ENCODE peak calls at places on chromosomes 5 and 9, in seven cellular contexts. One of them, this sample, is unnamed.

GRCh38 chr5:10018670-10019069 is 231.0 kb downstream of the ATPSCKMT start:
- DNase-seq in pancreas: no peak
- DNase-seq in GM12865: no peak
- DNase-seq in BE2C: no peak
- DNase-seq in natural killer cell: no peak
- DNase-seq in AG09319: peak; percentile 60
- DNase-seq in endothelial cell: no peak
- DNase-seq in this sample: no peak

GRCh38 chr9:92740015-92740408 is 24.6 kb downstream of the BICD2 start:
- DNase-seq in BE2C: no peak
- DNase-seq in AG09319: no peak
- DNase-seq in GM12865: no peak
- DNase-seq in pancreas: no peak
- DNase-seq in natural killer cell: no peak
- DNase-seq in endothelial cell: no peak
- DNase-seq in this sample: no peak

GRCh38 chr5:114367029-114367428 is 5.2 kb downstream of the KCNN2 start:
- DNase-seq in endothelial cell: no peak
- DNase-seq in GM12865: no peak
- DNase-seq in natural killer cell: no peak
- DNase-seq in pancreas: no peak
- DNase-seq in AG09319: no peak
- DNase-seq in BE2C: no peak
- DNase-seq in this sample: no peak

GRCh38 chr5:65808261-65808741 is 86.3 kb downstream of the NLN start:
- DNase-seq in natural killer cell: no peak
- DNase-seq in GM12865: no peak
- DNase-seq in pancreas: no peak
- DNase-seq in BE2C: no peak
- DNase-seq in AG09319: no peak
- DNase-seq in endothelial cell: no peak
- DNase-seq in this sample: no peak

GRCh38 chr9:69143291-69143690 is 30.8 kb upstream of the TJP2 start:
- DNase-seq in endothelial cell: no peak
- DNase-seq in BE2C: no peak
- DNase-seq in natural killer cell: no peak
- DNase-seq in AG09319: no peak
- DNase-seq in GM12865: no peak
- DNase-seq in pancreas: no peak
- DNase-seq in this sample: no peak

GRCh38 chr5:18299166-18299565 is 664.9 kb downstream of the TAF11L14 start:
- DNase-seq in GM12865: no peak
- DNase-seq in AG09319: no peak
- DNase-seq in pancreas: no peak
- DNase-seq in BE2C: no peak
- DNase-seq in endothelial cell: no peak
- DNase-seq in natural killer cell: no peak
- DNase-seq in this sample: no peak

GRCh38 chr9:69078069-69078468 is 42.5 kb downstream of the FXN start:
- DNase-seq in pancreas: no peak
- DNase-seq in endothelial cell: no peak
- DNase-seq in natural killer cell: no peak
- DNase-seq in AG09319: no peak
- DNase-seq in BE2C: no peak
- DNase-seq in GM12865: no peak
- DNase-seq in this sample: no peak

GRCh38 chr5:160480652-160481051 is 59.0 kb downstream of the PTTG1 start:
- DNase-seq in AG09319: no peak
- DNase-seq in natural killer cell: no peak
- DNase-seq in endothelial cell: no peak
- DNase-seq in pancreas: no peak
- DNase-seq in GM12865: no peak
- DNase-seq in BE2C: no peak
- DNase-seq in this sample: no peak

GRCh38 chr9:38041564-38042267 is 27.3 kb downstream of the SHB start:
- DNase-seq in endothelial cell: no peak
- DNase-seq in natural killer cell: no peak
- DNase-seq in AG09319: no peak
- DNase-seq in BE2C: no peak
- DNase-seq in GM12865: no peak
- DNase-seq in pancreas: no peak
- DNase-seq in this sample: no peak

GRCh38 chr5:169701910-169702451 is 64.9 kb downstream of the DOCK2 start:
- DNase-seq in BE2C: no peak
- DNase-seq in pancreas: no peak
- DNase-seq in natural killer cell: no peak
- DNase-seq in GM12865: no peak
- DNase-seq in endothelial cell: no peak
- DNase-seq in AG09319: no peak
- DNase-seq in this sample: no peak

GRCh38 chr9:34125681-34126206 is 754 bp downstream of the DCAF12 start:
- DNase-seq in BE2C: peak; percentile 18
- DNase-seq in endothelial cell: peak; percentile 18
- DNase-seq in natural killer cell: no peak
- DNase-seq in pancreas: no peak
- DNase-seq in GM12865: peak; percentile 5
- DNase-seq in AG09319: no peak
- DNase-seq in this sample: no peak

GRCh38 chr9:99818439-99818992 is 3.2 kb upstream of the NR4A3 start:
- DNase-seq in endothelial cell: peak; percentile 12
- DNase-seq in pancreas: no peak
- DNase-seq in GM12865: peak; percentile 13
- DNase-seq in BE2C: peak; percentile 19
- DNase-seq in natural killer cell: no peak
- DNase-seq in AG09319: no peak
- DNase-seq in this sample: no peak

GRCh38 chr9:132026932-132027585 is 52.6 kb downstream of the MED27 start:
- DNase-seq in AG09319: no peak
- DNase-seq in endothelial cell: no peak
- DNase-seq in natural killer cell: no peak
- DNase-seq in BE2C: no peak
- DNase-seq in pancreas: no peak
- DNase-seq in GM12865: no peak
- DNase-seq in this sample: no peak

GRCh38 chr5:53243403-53243802 is 133.8 kb upstream of the MOCS2 start:
- DNase-seq in GM12865: no peak
- DNase-seq in natural killer cell: no peak
- DNase-seq in AG09319: no peak
- DNase-seq in endothelial cell: no peak
- DNase-seq in BE2C: no peak
- DNase-seq in pancreas: no peak
- DNase-seq in this sample: no peak
- TF ChIP-seq CTCF in GM12865: no peak
- TF ChIP-seq CTCF in natural killer cell: no peak
- TF ChIP-seq CTCF in AG09319: no peak
- TF ChIP-seq CTCF in endothelial cell: no peak
- TF ChIP-seq CTCF in BE2C: no peak
- TF ChIP-seq CTCF in pancreas: no peak
- TF ChIP-seq CTCF in this sample: no peak

GRCh38 chr9:114732842-114733241 is 50.9 kb upstream of the TEX48 start:
- DNase-seq in endothelial cell: no peak
- DNase-seq in BE2C: no peak
- DNase-seq in AG09319: no peak
- DNase-seq in pancreas: no peak
- DNase-seq in natural killer cell: no peak
- DNase-seq in GM12865: no peak
- DNase-seq in this sample: no peak

GRCh38 chr9:114737118-114737517 is 55.1 kb upstream of the TEX48 start:
- DNase-seq in pancreas: no peak
- DNase-seq in GM12865: no peak
- DNase-seq in AG09319: no peak
- DNase-seq in BE2C: no peak
- DNase-seq in natural killer cell: no peak
- DNase-seq in endothelial cell: no peak
- DNase-seq in this sample: no peak

GRCh38 chr9:114738581-114739316 is 56.8 kb upstream of the TEX48 start:
- DNase-seq in natural killer cell: peak; percentile 55
- DNase-seq in BE2C: peak; percentile 56
- DNase-seq in endothelial cell: peak; percentile 71
- DNase-seq in GM12865: peak; percentile 71
- DNase-seq in AG09319: peak; percentile 70
- DNase-seq in pancreas: peak; percentile 43
- DNase-seq in this sample: peak; percentile 36

GRCh38 chr9:114733814-114734213 is 51.8 kb upstream of the TEX48 start:
- DNase-seq in AG09319: no peak
- DNase-seq in GM12865: no peak
- DNase-seq in BE2C: no peak
- DNase-seq in natural killer cell: no peak
- DNase-seq in endothelial cell: no peak
- DNase-seq in pancreas: no peak
- DNase-seq in this sample: no peak

DNA sequence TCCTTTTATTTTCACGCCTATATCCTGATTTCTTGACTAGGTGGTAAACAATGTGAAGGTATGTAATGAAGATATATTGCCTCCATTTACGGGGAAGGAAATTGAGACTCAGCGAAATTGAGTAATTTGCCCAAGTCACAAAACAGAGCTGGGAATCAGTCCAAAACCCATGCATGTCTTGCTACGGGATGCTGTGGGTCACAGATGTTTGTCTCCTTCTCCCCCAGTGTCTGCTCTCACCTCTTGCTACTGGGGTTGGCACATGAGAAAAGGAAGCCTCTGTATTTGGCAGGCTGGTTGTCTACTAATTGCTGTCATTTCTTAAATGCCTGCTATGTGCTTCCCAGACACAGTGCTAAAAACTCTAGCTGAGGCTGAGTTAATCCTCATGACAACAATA is 53.7 kb upstream of the TEX48 start:
- DNase-seq in BE2C: no peak
- DNase-seq in AG09319: no peak
- DNase-seq in natural killer cell: no peak
- DNase-seq in GM12865: no peak
- DNase-seq in pancreas: no peak
- DNase-seq in endothelial cell: no peak
- DNase-seq in this sample: no peak
- TF ChIP-seq CTCF in BE2C: no peak
- TF ChIP-seq CTCF in AG09319: no peak
- TF ChIP-seq CTCF in natural killer cell: no peak
- TF ChIP-seq CTCF in GM12865: no peak
- TF ChIP-seq CTCF in pancreas: no peak
- TF ChIP-seq CTCF in endothelial cell: no peak
- TF ChIP-seq CTCF in this sample: no peak

DNA sequence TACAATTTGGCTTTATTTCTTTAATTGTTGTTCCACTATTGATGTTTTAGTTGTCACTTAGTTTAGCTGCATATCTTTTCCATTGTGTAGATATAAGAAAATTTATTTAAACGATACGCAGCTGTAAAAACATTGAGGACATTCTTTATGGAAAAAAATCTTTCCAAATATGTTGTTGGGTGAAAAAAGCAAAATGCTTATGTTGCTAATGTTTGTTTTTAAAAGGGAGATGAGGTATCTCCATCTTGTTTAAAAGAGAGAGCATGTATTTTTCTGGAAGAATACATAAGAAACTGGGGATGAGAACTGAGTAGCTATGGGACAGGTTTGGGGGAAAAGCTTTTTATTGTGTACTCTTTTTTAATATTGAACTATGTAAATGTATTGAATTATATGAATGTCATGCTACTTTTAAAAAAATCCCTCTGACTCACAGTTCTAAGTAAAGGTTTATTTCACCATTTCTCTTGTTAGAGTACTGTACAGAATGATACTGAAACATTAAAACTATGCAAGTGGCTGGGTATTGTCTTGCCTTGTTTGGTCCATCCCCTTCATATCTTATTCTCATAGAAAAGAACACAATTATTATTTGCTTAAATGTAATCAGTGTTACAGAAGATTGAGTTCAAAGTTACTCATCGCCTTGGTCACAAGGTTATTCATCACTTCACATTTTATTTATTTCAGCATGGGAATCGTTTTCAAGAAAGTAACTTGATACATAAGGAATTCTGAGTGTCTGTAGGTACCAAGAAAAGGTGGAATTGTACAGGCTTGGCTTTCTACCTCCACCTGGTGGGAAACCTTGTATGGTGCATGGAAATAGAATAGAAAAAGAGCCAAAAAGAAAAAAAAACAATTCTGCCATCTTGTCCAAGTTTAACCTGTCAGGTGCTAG is 85.8 kb downstream of the RIC1 start:
- DNase-seq in AG09319: no peak
- DNase-seq in natural killer cell: no peak
- DNase-seq in endothelial cell: peak; percentile 8
- DNase-seq in GM12865: peak; percentile 8
- DNase-seq in pancreas: no peak
- DNase-seq in BE2C: no peak
- DNase-seq in this sample: no peak
- TF ChIP-seq CTCF in AG09319: peak; percentile 24
- TF ChIP-seq CTCF in natural killer cell: no peak
- TF ChIP-seq CTCF in endothelial cell: peak; percentile 63
- TF ChIP-seq CTCF in GM12865: peak; percentile 24
- TF ChIP-seq CTCF in pancreas: no peak
- TF ChIP-seq CTCF in BE2C: peak; percentile 59
- TF ChIP-seq CTCF in this sample: no peak

GRCh38 chr5:148011407-148012124 is 52.2 kb upstream of the SPINK5 start:
- DNase-seq in GM12865: no peak
- DNase-seq in BE2C: no peak
- DNase-seq in AG09319: no peak
- DNase-seq in pancreas: no peak
- DNase-seq in natural killer cell: no peak
- DNase-seq in endothelial cell: no peak
- DNase-seq in this sample: no peak

GRCh38 chr5:148003226-148003625 is 60.6 kb upstream of the SPINK5 start:
- DNase-seq in AG09319: no peak
- DNase-seq in natural killer cell: no peak
- DNase-seq in pancreas: no peak
- DNase-seq in endothelial cell: no peak
- DNase-seq in GM12865: no peak
- DNase-seq in BE2C: no peak
- DNase-seq in this sample: no peak

GRCh38 chr5:148002471-148002870 is 61.3 kb upstream of the SPINK5 start:
- DNase-seq in natural killer cell: no peak
- DNase-seq in pancreas: no peak
- DNase-seq in AG09319: no peak
- DNase-seq in BE2C: no peak
- DNase-seq in GM12865: no peak
- DNase-seq in endothelial cell: no peak
- DNase-seq in this sample: no peak

GRCh38 chr5:148000036-148000435 is 63.7 kb upstream of the SPINK5 start:
- DNase-seq in BE2C: no peak
- DNase-seq in endothelial cell: no peak
- DNase-seq in GM12865: no peak
- DNase-seq in AG09319: no peak
- DNase-seq in natural killer cell: no peak
- DNase-seq in pancreas: no peak
- DNase-seq in this sample: no peak

DNA sequence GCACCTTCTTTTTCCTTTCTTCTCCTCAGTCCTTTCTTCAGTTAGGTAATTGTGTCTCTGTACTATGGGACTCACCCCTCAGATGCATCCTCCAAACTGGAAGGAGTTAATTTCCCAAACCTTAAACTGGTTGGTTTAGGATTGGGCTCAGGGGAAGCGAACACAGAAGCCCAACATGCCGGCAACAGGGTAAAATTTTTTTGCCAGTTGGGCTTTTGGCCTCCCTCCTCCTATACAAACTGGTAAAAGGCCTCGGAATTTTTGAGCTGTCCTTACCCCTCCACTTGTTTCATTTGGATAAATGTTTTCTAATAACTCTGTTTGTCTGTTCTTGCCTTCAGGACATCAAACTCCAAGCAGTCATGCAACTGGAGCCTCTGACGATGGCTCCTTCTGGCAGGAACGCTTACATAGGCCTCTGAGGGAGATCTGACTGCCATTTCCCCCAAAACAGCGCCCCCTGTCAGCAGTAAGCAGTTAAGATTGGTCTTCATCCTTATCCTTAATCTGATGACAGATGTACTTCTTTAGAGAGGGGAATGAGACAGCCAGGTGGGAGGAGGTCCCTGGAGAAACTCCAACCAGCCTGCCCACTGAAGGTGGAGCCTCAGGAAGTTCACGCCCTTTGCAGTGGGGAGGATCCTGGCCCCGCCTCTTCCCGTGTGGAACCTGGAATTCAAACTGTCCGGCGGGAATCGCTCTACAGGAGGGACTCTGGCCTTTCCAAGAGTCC is 57.8 kb upstream of the SPINK5 start:
- DNase-seq in AG09319: no peak
- DNase-seq in endothelial cell: no peak
- DNase-seq in natural killer cell: no peak
- DNase-seq in BE2C: peak; percentile 58
- DNase-seq in pancreas: no peak
- DNase-seq in GM12865: peak; percentile 35
- DNase-seq in this sample: no peak
- TF ChIP-seq CTCF in AG09319: no peak
- TF ChIP-seq CTCF in endothelial cell: peak; percentile 19
- TF ChIP-seq CTCF in natural killer cell: no peak
- TF ChIP-seq CTCF in BE2C: peak; percentile 61
- TF ChIP-seq CTCF in pancreas: no peak
- TF ChIP-seq CTCF in GM12865: peak; percentile 25
- TF ChIP-seq CTCF in this sample: no peak

This sample was measured in activated B cell treated with CpG ODN at 0.5 μM for 24 hours.